ENCODE peak calls at places on chromosomes 7 and 10, in six cellular contexts. Y is OCI-LY7, K is HFF-Myc, J is psoas muscle, H is Peyer's patch, W is HL-60. O is an unnamed sample.

GRCh38 chr7:130299909-130300308 is 6.9 kb downstream of the CPA4 start:
- DNase-seq in H (no peak), W (no peak), Y (no peak), K (no peak), J (no peak), O (no peak)

GRCh38 chr7:125127304-125127703 is 197.7 kb upstream of the POT1 start:
- DNase-seq in W (no peak), K (no peak), Y (no peak), J (no peak), H (no peak), O (no peak)

GRCh38 chr7:18295781-18296417 is 199.7 kb upstream of the HDAC9 start:
- DNase-seq in Y (no peak), K (no peak), J (no peak), W (no peak), H (no peak), O (no peak)

GRCh38 chr10:49700997-49701396 is 21.5 kb downstream of the C10orf53 start:
- DNase-seq in Y (no peak), W (no peak), K (no peak), J (no peak), H (no peak), O (no peak)

GRCh38 chr7:106290319-106290718 is 5.5 kb upstream of the NAMPT start:
- DNase-seq in J (no peak), H (no peak), W (no peak), K (no peak), Y (no peak), O (peak)

GRCh38 chr10:71074176-71074755 is 138.1 kb upstream of the UNC5B start:
- DNase-seq in H (peak), J (no peak), Y (peak), W (no peak), K (no peak), O (no peak)

GRCh38 chr7:37052673-37053072 is 328.4 kb upstream of the AOAH start:
- DNase-seq in H (no peak), K (no peak), Y (peak), J (no peak), W (peak), O (no peak)

GRCh38 chr7:5693529-5693928 is 87.9 kb downstream of the RNF216 start:
- DNase-seq in J (no peak), W (peak), H (no peak), K (no peak), Y (peak), O (no peak)

GRCh38 chr7:149595541-149595940 is 97.9 kb upstream of the ZNF746 start:
- DNase-seq in K (no peak), W (no peak), Y (no peak), J (no peak), H (no peak), O (no peak)

GRCh38 chr7:132440126-132440525 is 136.1 kb downstream of the PLXNA4 start:
- DNase-seq in W (no peak), H (no peak), J (no peak), K (no peak), Y (no peak), O (no peak)

GRCh38 chr10:113029055-113029440 is 79.0 kb downstream of the TCF7L2 start:
- DNase-seq in J (no peak), Y (no peak), K (no peak), W (no peak), H (no peak), O (no peak)

GRCh38 chr7:26317211-26317610 is 25.5 kb downstream of the SNX10 start:
- DNase-seq in H (no peak), J (no peak), Y (no peak), K (no peak), W (no peak), O (no peak)

GRCh38 chr7:26319631-26320030 is 28.0 kb downstream of the SNX10 start:
- DNase-seq in J (no peak), K (no peak), Y (no peak), W (no peak), H (no peak), O (no peak)

GRCh38 chr7:26320878-26321277 is 29.2 kb downstream of the SNX10 start:
- DNase-seq in Y (no peak), H (no peak), K (no peak), J (no peak), W (no peak), O (no peak)

GRCh38 chr7:26321440-26321839 is 29.8 kb downstream of the SNX10 start:
- DNase-seq in H (no peak), Y (no peak), K (no peak), W (no peak), J (no peak), O (no peak)

GRCh38 chr7:26318921-26319320 is 27.3 kb downstream of the SNX10 start:
- DNase-seq in W (no peak), H (no peak), K (no peak), Y (no peak), J (no peak), O (no peak)
- H3K4me3 ChIP-seq in W (no peak), H (no peak), K (no peak), Y (no peak), J (no peak), O (no peak)

DNA sequence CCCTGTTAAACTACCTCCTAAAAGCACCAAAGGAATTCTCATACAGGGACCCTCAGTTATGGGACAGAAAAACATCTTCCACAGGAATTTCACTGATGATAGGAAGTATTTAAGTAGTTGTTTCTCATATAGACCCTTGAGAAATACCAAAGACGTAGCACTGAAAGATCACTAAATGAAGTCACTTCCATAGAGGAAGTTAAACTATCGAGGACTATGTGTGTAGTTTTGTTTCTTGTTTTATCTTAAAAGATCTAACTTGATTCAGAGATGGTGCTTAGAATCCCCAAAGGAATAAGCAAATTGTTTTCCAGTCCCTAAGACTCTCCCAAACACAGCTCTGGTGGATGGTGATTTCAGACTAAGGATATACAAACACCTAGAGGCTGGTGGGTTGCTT is 94.8 kb upstream of the AFAP1L2 start:
- DNase-seq in K (no peak), H (no peak), W (no peak), Y (peak), J (no peak), O (no peak)
- H3K4me3 ChIP-seq in K (no peak), H (no peak), W (no peak), Y (peak), J (no peak), O (no peak)

GRCh38 chr7:128755816-128756476 is 16.8 kb downstream of the CALU start:
- DNase-seq in J (no peak), K (peak), W (no peak), Y (no peak), H (no peak), O (no peak)
- H3K4me3 ChIP-seq in J (peak), K (no peak), W (no peak), Y (no peak), H (no peak), O (no peak)

GRCh38 chr7:128937271-128937646 is 468 bp upstream of the IRF5 start:
- DNase-seq in H (no peak), Y (no peak), K (no peak), J (no peak), W (no peak), O (no peak)
- H3K4me3 ChIP-seq in H (peak), Y (no peak), K (no peak), J (peak), W (no peak), O (no peak)

DNA sequence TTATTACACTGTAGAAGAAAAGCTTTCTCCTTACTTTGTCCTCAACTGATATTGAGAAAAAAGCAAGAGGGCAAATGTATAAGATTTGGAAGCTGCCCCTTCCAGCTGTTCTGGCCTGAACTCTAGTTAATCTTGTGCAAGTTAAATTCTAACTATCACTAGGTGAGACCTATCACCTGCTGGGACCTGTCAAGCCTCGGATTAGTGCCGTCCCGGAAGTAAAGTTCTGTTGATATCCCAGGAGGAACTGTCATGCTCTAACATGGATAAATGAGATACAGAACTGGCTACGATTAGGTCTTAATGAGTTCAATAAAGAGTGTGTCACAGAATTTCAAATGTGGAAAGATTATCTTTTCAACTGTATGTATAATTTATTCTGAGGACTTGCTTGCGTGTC is 1.2 kb upstream of the BPGM start:
- DNase-seq in Y (no peak), W (no peak), K (no peak), H (no peak), J (no peak), O (no peak)
- H3K4me3 ChIP-seq in Y (peak), W (peak), K (peak), H (peak), J (peak), O (no peak)

DNA sequence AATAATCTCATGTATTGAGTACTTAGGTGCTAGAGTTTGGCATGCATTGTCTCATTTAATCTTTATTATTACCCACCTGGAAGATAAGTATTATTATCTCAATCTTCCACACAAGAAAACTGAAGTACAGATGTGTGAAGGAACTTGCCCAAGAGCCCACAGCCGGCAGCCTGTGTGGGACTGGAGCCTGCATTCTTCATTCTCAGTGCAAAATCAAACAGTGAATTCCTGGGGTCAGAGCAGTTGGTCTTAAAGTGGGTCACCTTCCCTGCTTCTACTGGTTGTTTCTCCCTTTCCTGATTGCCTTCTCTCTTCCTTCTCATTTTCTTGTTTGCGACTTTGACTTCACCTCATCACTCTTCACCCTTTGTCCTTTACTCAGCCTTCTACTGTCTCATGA is 144.7 kb upstream of the LYZL1 start:
- DNase-seq in Y (no peak), W (no peak), K (no peak), H (no peak), J (no peak), O (no peak)
- H3K4me3 ChIP-seq in Y (no peak), W (no peak), K (no peak), H (no peak), J (no peak), O (no peak)

O was measured in mucosa of descending colon.